ENCODE peak calls at places on chromosomes 11 and 22, in four cellular contexts. O, R, A and L are unnamed samples.

GRCh38 chr22:30219049-30219448 is 27.5 kb downstream of the LIF start:
- DNase-seq in O (no peak), R (no peak), A (no peak), L (peak; percentile 34)

GRCh38 chr22:28891156-28891733 is 7.9 kb downstream of the ZNRF3 start:
- DNase-seq in O (no peak), R (peak; percentile 87), A (no peak), L (no peak)

GRCh38 chr11:125621995-125622394 is 3.0 kb upstream of the CHEK1 start:
- DNase-seq in R (no peak), A (no peak), O (no peak), L (no peak)

GRCh38 chr11:10824888-10825287 is 16.2 kb upstream of the EIF4G2 start:
- DNase-seq in O (no peak), A (peak; percentile 61), R (no peak), L (no peak)

GRCh38 chr22:37410174-37411055 is 16.9 kb downstream of the ELFN2 start:
- DNase-seq in R (no peak), O (peak; percentile 28), A (no peak), L (no peak)

GRCh38 chr11:125569913-125570621 is 790 bp downstream of the EI24 start:
- DNase-seq in R (no peak), O (no peak), A (peak; percentile 8), L (peak; percentile 13)

GRCh38 chr11:2522636-2523255 is 77.9 kb downstream of the KCNQ1 start:
- DNase-seq in R (no peak), O (peak; percentile 16), A (no peak), L (no peak)

GRCh38 chr22:28024422-28024888 is 105.4 kb upstream of the PITPNB start:
- DNase-seq in A (no peak), O (no peak), R (no peak), L (no peak)

GRCh38 chr11:1603629-1604028 is 4.6 kb downstream of the KRTAP5-3 start:
- DNase-seq in R (no peak), O (no peak), A (no peak), L (no peak)

GRCh38 chr11:34407121-34407813 is 31.5 kb upstream of the CAT start:
- DNase-seq in O (no peak), A (no peak), R (no peak), L (no peak)

GRCh38 chr22:26568207-26568706 is 21.7 kb downstream of the TPST2 start:
- DNase-seq in R (no peak), A (no peak), O (no peak), L (no peak)

GRCh38 chr11:9351321-9351881 is 33.1 kb upstream of the IPO7 start:
- DNase-seq in O (no peak), R (no peak), A (no peak), L (no peak)

GRCh38 chr11:1852885-1853284 is at the start of gene LSP1:
- DNase-seq in A (peak; percentile 94), O (no peak), R (no peak), L (no peak)

GRCh38 chr22:35470903-35471321 is 69.7 kb upstream of the RASD2 start:
- DNase-seq in R (no peak), A (no peak), O (no peak), L (no peak)

GRCh38 chr11:70048279-70049024 is 29.7 kb upstream of the ANO1 start:
- DNase-seq in O (no peak), R (no peak), A (no peak), L (peak; percentile 11)